ENCODE peak calls at places on chromosome 3, in four cellular contexts. One of them, this sample, is unnamed.

GRCh38 chr3:191461113-191461595 is at the start of gene PYDC2:
- DNase-seq in K562: no peak
- DNase-seq in A549: no peak
- DNase-seq in IMR-90: no peak
- DNase-seq in this sample: no peak

GRCh38 chr3:12479919-12480425 is 4.3 kb upstream of the TSEN2 start:
- DNase-seq in IMR-90: peak
- DNase-seq in K562: peak
- DNase-seq in A549: peak
- DNase-seq in this sample: no peak

GRCh38 chr3:2869905-2870304 is 240.3 kb downstream of the IL5RA start:
- DNase-seq in IMR-90: no peak
- DNase-seq in A549: no peak
- DNase-seq in K562: no peak
- DNase-seq in this sample: no peak

GRCh38 chr3:32577174-32577573 is 6.5 kb upstream of the DYNC1LI1 start:
- DNase-seq in A549: no peak
- DNase-seq in IMR-90: no peak
- DNase-seq in K562: no peak
- DNase-seq in this sample: no peak

GRCh38 chr3:2137651-2138050 is 39.0 kb downstream of the CNTN4 start:
- DNase-seq in K562: no peak
- DNase-seq in IMR-90: no peak
- DNase-seq in A549: no peak
- DNase-seq in this sample: no peak

GRCh38 chr3:175620532-175620931 is 761.4 kb downstream of the NAALADL2 start:
- DNase-seq in A549: no peak
- DNase-seq in K562: no peak
- DNase-seq in IMR-90: no peak
- DNase-seq in this sample: no peak

GRCh38 chr3:45034612-45035252 is 8.6 kb downstream of the CLEC3B start:
- DNase-seq in A549: no peak
- DNase-seq in K562: no peak
- DNase-seq in IMR-90: no peak
- DNase-seq in this sample: no peak

GRCh38 chr3:185176756-185177359 is 24.0 kb upstream of the C3orf70 start:
- DNase-seq in K562: peak
- DNase-seq in IMR-90: peak
- DNase-seq in A549: peak
- DNase-seq in this sample: no peak

GRCh38 chr3:14377838-14378169 is 24.6 kb upstream of the SLC6A6 start:
- DNase-seq in A549: no peak
- DNase-seq in K562: no peak
- DNase-seq in IMR-90: no peak
- DNase-seq in this sample: peak

GRCh38 chr3:107897471-107898180 is 193.2 kb downstream of the CD47 start:
- DNase-seq in IMR-90: peak
- DNase-seq in A549: no peak
- DNase-seq in K562: no peak
- DNase-seq in this sample: no peak

GRCh38 chr3:149393355-149394165 is 16.1 kb upstream of the TM4SF1 start:
- DNase-seq in A549: peak
- DNase-seq in IMR-90: peak
- DNase-seq in K562: peak
- DNase-seq in this sample: peak

GRCh38 chr3:51379301-51379700 is 5.8 kb upstream of the MANF start:
- DNase-seq in IMR-90: no peak
- DNase-seq in A549: no peak
- DNase-seq in K562: no peak
- DNase-seq in this sample: no peak

GRCh38 chr3:79568938-79569337 is 198.9 kb downstream of the ROBO1 start:
- DNase-seq in K562: no peak
- DNase-seq in IMR-90: no peak
- DNase-seq in A549: no peak
- DNase-seq in this sample: no peak

GRCh38 chr3:112445839-112446238 is 53.4 kb downstream of the BTLA start:
- DNase-seq in A549: no peak
- DNase-seq in IMR-90: no peak
- DNase-seq in K562: no peak
- DNase-seq in this sample: no peak

GRCh38 chr3:106758459-106758858 is 618.8 kb upstream of the CCDC54 start:
- DNase-seq in IMR-90: no peak
- DNase-seq in K562: no peak
- DNase-seq in A549: no peak
- DNase-seq in this sample: no peak

GRCh38 chr3:105970283-105970682 is 101.5 kb upstream of the CBLB start:
- DNase-seq in A549: peak
- DNase-seq in IMR-90: peak
- DNase-seq in K562: no peak
- DNase-seq in this sample: no peak

GRCh38 chr3:146218880-146219866 is 31.7 kb downstream of the PLSCR4 start:
- DNase-seq in IMR-90: peak
- DNase-seq in K562: peak
- DNase-seq in A549: peak
- DNase-seq in this sample: no peak

GRCh38 chr3:179768080-179768479 is 115.2 kb downstream of the USP13 start:
- DNase-seq in A549: peak
- DNase-seq in K562: peak
- DNase-seq in IMR-90: peak
- DNase-seq in this sample: no peak

GRCh38 chr3:19046440-19046839 is 101.9 kb upstream of the KCNH8 start:
- DNase-seq in A549: peak
- DNase-seq in IMR-90: no peak
- DNase-seq in K562: no peak
- DNase-seq in this sample: no peak

GRCh38 chr3:24315991-24316390 is 178.7 kb downstream of the THRB start:
- DNase-seq in IMR-90: no peak
- DNase-seq in K562: no peak
- DNase-seq in A549: no peak
- DNase-seq in this sample: no peak

GRCh38 chr3:157248590-157249425 is 88.9 kb upstream of the CCNL1 start:
- DNase-seq in K562: no peak
- DNase-seq in IMR-90: peak
- DNase-seq in A549: peak
- DNase-seq in this sample: no peak

GRCh38 chr3:43737001-43737440 is 46.3 kb downstream of the ABHD5 start:
- DNase-seq in IMR-90: no peak
- DNase-seq in K562: no peak
- DNase-seq in A549: no peak
- DNase-seq in this sample: no peak

GRCh38 chr3:148606979-148607378 is 90.7 kb upstream of the AGTR1 start:
- DNase-seq in K562: no peak
- DNase-seq in A549: no peak
- DNase-seq in IMR-90: peak
- DNase-seq in this sample: no peak

GRCh38 chr3:187976361-187976900 is 177.5 kb upstream of the LPP start:
- DNase-seq in A549: no peak
- DNase-seq in IMR-90: no peak
- DNase-seq in K562: no peak
- DNase-seq in this sample: no peak

GRCh38 chr3:177973241-177973840 is 562.9 kb upstream of the KCNMB2 start:
- DNase-seq in IMR-90: peak
- DNase-seq in K562: no peak
- DNase-seq in A549: no peak
- DNase-seq in this sample: no peak

GRCh38 chr3:34727700-34728099 is 911.6 kb upstream of the ARPP21 start:
- DNase-seq in A549: peak
- DNase-seq in K562: no peak
- DNase-seq in IMR-90: no peak
- DNase-seq in this sample: peak

GRCh38 chr3:44996556-44996969 is 20.5 kb downstream of the EXOSC7 start:
- DNase-seq in IMR-90: no peak
- DNase-seq in A549: no peak
- DNase-seq in K562: no peak
- DNase-seq in this sample: no peak

GRCh38 chr3:122298239-122298638 is 26.8 kb upstream of the CSTA start:
- DNase-seq in A549: no peak
- DNase-seq in IMR-90: no peak
- DNase-seq in K562: no peak
- DNase-seq in this sample: peak

GRCh38 chr3:127170794-127171193 is 22.1 kb upstream of the PRR23E start:
- DNase-seq in IMR-90: peak
- DNase-seq in K562: no peak
- DNase-seq in A549: peak
- DNase-seq in this sample: no peak

GRCh38 chr3:10522646-10523303 is 17.4 kb upstream of the ATP2B2 start:
- DNase-seq in IMR-90: no peak
- DNase-seq in K562: no peak
- DNase-seq in A549: no peak
- DNase-seq in this sample: no peak

GRCh38 chr3:12865271-12865670 is 23.9 kb upstream of the RPL32 start:
- DNase-seq in IMR-90: no peak
- DNase-seq in A549: no peak
- DNase-seq in K562: no peak
- DNase-seq in this sample: no peak

DNA sequence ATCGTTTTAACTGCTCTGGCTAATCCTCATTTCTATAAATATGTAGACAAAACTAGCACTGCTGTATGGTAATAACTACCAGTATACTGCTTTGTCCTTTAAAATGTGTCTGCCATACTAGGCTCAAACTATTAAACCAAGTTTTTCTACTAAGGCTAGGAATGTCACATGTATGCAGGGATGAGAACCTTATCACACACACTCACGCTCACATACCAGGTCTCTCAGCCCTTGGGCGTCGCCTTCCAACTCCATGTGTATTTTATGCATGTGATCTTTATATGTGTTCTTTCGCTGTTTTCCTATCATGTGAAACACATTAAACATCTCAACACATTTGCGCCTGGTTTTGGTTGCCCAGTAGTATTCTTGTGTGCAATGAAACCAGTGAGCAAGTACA is 32.6 kb downstream of the ATP2C1 start:
- DNase-seq in K562: no peak
- DNase-seq in A549: no peak
- DNase-seq in IMR-90: no peak
- DNase-seq in this sample: no peak
- H3K27ac ChIP-seq in K562: peak
- H3K27ac ChIP-seq in A549: no peak
- H3K27ac ChIP-seq in IMR-90: no peak
- H3K27ac ChIP-seq in this sample: no peak

GRCh38 chr3:181941250-181941649 is 229.5 kb downstream of the SOX2 start:
- DNase-seq in K562: no peak
- DNase-seq in A549: no peak
- DNase-seq in IMR-90: no peak
- DNase-seq in this sample: no peak

GRCh38 chr3:181948286-181948685 is 236.6 kb downstream of the SOX2 start:
- DNase-seq in A549: peak
- DNase-seq in IMR-90: no peak
- DNase-seq in K562: no peak
- DNase-seq in this sample: no peak

GRCh38 chr3:181947606-181948005 is 235.9 kb downstream of the SOX2 start:
- DNase-seq in A549: no peak
- DNase-seq in IMR-90: no peak
- DNase-seq in K562: no peak
- DNase-seq in this sample: no peak

GRCh38 chr3:181940703-181941102 is 229.0 kb downstream of the SOX2 start:
- DNase-seq in IMR-90: no peak
- DNase-seq in K562: no peak
- DNase-seq in A549: no peak
- DNase-seq in this sample: no peak

GRCh38 chr3:181943285-181943684 is 231.6 kb downstream of the SOX2 start:
- DNase-seq in A549: no peak
- DNase-seq in K562: no peak
- DNase-seq in IMR-90: no peak
- DNase-seq in this sample: no peak
- TF ChIP-seq ELK1 in A549: no peak
- TF ChIP-seq ELK1 in K562: no peak
- TF ChIP-seq ELK1 in IMR-90: no peak
- TF ChIP-seq ELK1 in this sample: no peak

DNA sequence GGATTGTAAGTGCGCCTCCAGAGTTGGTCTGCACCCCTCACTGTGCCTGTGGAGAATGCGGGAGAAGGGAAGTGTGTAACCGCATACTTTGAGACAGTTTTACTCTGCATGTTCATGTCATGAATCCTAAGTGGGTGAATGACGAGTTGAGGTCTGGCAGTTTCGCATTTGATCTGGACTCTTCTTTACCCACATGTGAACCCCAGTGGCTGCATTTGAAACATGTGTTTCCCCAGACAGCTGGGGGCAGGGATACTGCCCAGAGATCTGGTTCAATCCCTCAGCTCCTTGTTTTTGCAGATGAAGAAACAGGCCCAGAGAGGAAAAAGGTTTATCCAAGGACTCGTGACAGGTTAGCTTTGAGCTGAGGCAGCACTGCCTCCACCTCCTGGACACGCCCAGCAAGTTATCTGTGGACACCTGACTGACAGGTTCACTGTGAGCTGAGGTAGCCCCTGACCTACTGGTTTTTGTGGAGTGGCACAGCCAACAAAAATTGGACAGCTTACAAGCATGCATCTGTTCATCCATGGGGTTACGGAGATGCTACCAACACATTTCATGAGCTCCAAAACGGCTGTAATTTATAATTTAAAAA is 207.3 kb downstream of the XXYLT1 start:
- DNase-seq in A549: no peak
- DNase-seq in K562: no peak
- DNase-seq in IMR-90: no peak
- DNase-seq in this sample: no peak
- H3K27ac ChIP-seq in A549: no peak
- H3K27ac ChIP-seq in K562: no peak
- H3K27ac ChIP-seq in IMR-90: no peak
- H3K27ac ChIP-seq in this sample: no peak

GRCh38 chr3:62149962-62150361 is 223.4 kb downstream of the FEZF2 start:
- DNase-seq in A549: no peak
- DNase-seq in K562: no peak
- DNase-seq in IMR-90: peak
- DNase-seq in this sample: no peak
- TF ChIP-seq ELK1 in A549: no peak
- TF ChIP-seq ELK1 in K562: no peak
- TF ChIP-seq ELK1 in IMR-90: no peak
- TF ChIP-seq ELK1 in this sample: no peak

GRCh38 chr3:101873619-101874018 is 24.3 kb downstream of the NFKBIZ start:
- DNase-seq in K562: no peak
- DNase-seq in IMR-90: peak
- DNase-seq in A549: no peak
- DNase-seq in this sample: no peak

GRCh38 chr3:101876142-101876541 is 26.8 kb downstream of the NFKBIZ start:
- DNase-seq in K562: no peak
- DNase-seq in A549: no peak
- DNase-seq in IMR-90: no peak
- DNase-seq in this sample: no peak

GRCh38 chr3:101879623-101880284 is 30.4 kb downstream of the NFKBIZ start:
- DNase-seq in A549: no peak
- DNase-seq in K562: no peak
- DNase-seq in IMR-90: no peak
- DNase-seq in this sample: no peak

GRCh38 chr3:101879102-101879501 is 29.8 kb downstream of the NFKBIZ start:
- DNase-seq in A549: no peak
- DNase-seq in K562: no peak
- DNase-seq in IMR-90: no peak
- DNase-seq in this sample: no peak

DNA sequence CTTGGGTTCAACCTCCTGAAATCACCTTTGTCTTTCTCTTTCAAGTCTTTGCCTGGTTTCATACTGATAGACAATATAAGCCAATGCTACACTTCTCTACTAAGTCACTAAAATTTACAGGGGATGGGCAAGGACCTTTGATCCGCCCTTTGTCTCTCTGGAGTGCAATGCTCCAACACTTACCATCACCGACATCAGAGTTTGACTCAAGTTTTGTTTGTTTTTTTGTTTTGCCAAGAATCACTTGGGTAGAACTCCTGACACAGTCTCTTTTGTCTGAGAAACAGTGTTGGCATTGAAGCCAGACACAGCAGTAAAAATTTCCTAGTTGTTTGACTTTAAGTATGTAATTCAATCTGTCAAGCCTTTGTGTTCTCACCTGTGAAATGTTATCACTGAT is 29.3 kb downstream of the NFKBIZ start:
- DNase-seq in K562: no peak
- DNase-seq in IMR-90: no peak
- DNase-seq in A549: no peak
- DNase-seq in this sample: no peak
- H3K27ac ChIP-seq in K562: no peak
- H3K27ac ChIP-seq in IMR-90: no peak
- H3K27ac ChIP-seq in A549: no peak
- H3K27ac ChIP-seq in this sample: no peak